ENCODE peak calls at places on chromosomes 3 and 15, in eight cellular contexts. F is ovary, E is fibroblast of lung, P is IMR-90, V is right cardiac atrium, K is Panc1, A is GM23248, T is neuronal stem cell. D is an unnamed sample.

GRCh38 chr3:140580746-140581145 is 97.1 kb upstream of the TRIM42 start:
- DNase-seq in E (no peak), P (no peak), V (no peak), A (peak), F (no peak), K (no peak), T (no peak), D (no peak)

GRCh38 chr15:101024709-101025108 is 105.6 kb downstream of the LRRK1 start:
- DNase-seq in E (no peak), F (no peak), K (no peak), P (no peak), T (no peak), A (no peak), V (no peak), D (peak)

GRCh38 chr3:9770276-9770812 is 597 bp upstream of the CAMK1 start:
- DNase-seq in P (no peak), F (peak), A (no peak), E (peak), K (no peak), T (no peak), V (peak), D (peak)

GRCh38 chr3:61227799-61228198 is 23.5 kb downstream of the FHIT start:
- DNase-seq in T (no peak), P (no peak), K (no peak), A (no peak), E (peak), V (no peak), F (no peak), D (no peak)

GRCh38 chr3:4334548-4334947 is 31.4 kb downstream of the SETMAR start:
- DNase-seq in V (no peak), F (no peak), P (no peak), T (no peak), K (no peak), A (peak), E (no peak), D (no peak)

GRCh38 chr3:194871143-194871863 is 185.6 kb downstream of the FAM43A start:
- DNase-seq in A (peak), E (peak), F (peak), V (peak), P (peak), T (no peak), K (no peak), D (peak)

GRCh38 chr3:188687389-188687788 is 484.4 kb upstream of the TPRG1 start:
- DNase-seq in A (peak), E (peak), F (no peak), K (no peak), T (no peak), P (peak), V (no peak), D (no peak)

GRCh38 chr15:58427987-58428386 is 3.8 kb upstream of the LIPC start:
- DNase-seq in P (no peak), K (no peak), A (no peak), V (no peak), T (no peak), F (no peak), E (no peak), D (no peak)

GRCh38 chr15:55348281-55348778 is 29.3 kb downstream of the PIGB start:
- DNase-seq in E (no peak), P (no peak), A (no peak), V (no peak), T (no peak), K (no peak), F (no peak), D (no peak)

GRCh38 chr3:8975081-8976020 is 12.1 kb upstream of the RAD18 start:
- DNase-seq in K (no peak), F (no peak), P (no peak), V (no peak), A (no peak), T (no peak), E (no peak), D (no peak)

GRCh38 chr15:98160236-98160635 is 199.7 kb downstream of the ARRDC4 start:
- DNase-seq in T (no peak), V (no peak), P (no peak), K (no peak), A (no peak), E (no peak), F (no peak), D (no peak)

GRCh38 chr3:186298876-186299275 is 63.2 kb downstream of the DGKG start:
- DNase-seq in T (no peak), K (no peak), A (peak), E (no peak), F (no peak), P (no peak), V (no peak), D (no peak)

GRCh38 chr15:33091983-33092688 is 102.4 kb downstream of the FMN1 start:
- DNase-seq in V (no peak), E (peak), F (no peak), T (no peak), K (no peak), A (no peak), P (peak), D (peak)

GRCh38 chr15:33089878-33090757 is 104.4 kb downstream of the FMN1 start:
- DNase-seq in K (no peak), A (peak), P (peak), E (peak), T (no peak), V (no peak), F (no peak), D (peak)

GRCh38 chr15:33096134-33096533 is 98.4 kb downstream of the FMN1 start:
- DNase-seq in V (no peak), P (no peak), E (no peak), A (no peak), T (no peak), F (no peak), K (no peak), D (no peak)

GRCh38 chr15:33094336-33094735 is 100.2 kb downstream of the FMN1 start:
- DNase-seq in P (peak), V (no peak), E (peak), F (no peak), A (peak), K (no peak), T (no peak), D (no peak)

DNA sequence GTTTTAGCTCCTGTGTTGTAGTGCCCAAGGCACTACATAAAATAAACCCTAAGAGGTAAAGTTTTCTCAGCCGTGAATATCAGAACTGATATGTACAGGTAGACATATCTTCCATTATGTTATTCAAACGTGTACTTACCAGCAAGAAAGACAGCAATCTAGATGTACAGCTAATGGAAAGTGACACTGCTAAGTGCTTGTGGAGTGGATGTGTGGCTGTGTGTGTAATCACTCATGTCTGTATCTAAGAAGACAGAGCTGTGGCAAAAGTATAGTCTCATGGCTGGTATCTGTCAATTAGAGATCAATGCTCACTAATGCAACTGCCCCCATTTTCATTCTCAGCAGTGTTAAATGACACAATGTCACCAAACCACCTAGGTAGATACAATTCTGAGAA is 101.3 kb downstream of the FMN1 start:
- DNase-seq in K (no peak), E (no peak), V (no peak), F (no peak), A (no peak), T (no peak), P (no peak), D (no peak)
- H3K27ac ChIP-seq in K (no peak), E (peak), V (no peak), F (no peak), A (no peak), T (no peak), P (peak), D (no peak)

DNA sequence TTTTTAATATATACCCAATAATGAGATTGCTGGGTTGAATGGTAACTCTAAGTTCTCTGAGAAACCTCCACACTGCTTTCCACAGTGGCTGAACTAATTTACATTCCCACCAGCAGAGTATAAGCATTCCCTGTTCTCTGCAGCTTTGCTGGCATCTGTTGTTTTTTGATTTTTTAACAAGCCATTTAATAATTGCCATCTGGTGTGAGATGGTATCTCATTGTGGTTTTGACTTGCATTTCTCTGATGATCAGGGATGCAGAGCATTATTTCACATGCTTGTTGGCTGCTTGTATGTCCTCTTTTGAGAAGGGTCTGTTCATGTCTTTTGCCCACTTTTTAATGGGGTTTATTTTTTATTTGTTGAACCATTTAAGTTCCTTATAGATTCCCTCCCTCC is 75.0 kb upstream of the EPHB3 start:
- DNase-seq in P (no peak), A (no peak), V (no peak), F (no peak), K (no peak), T (no peak), E (no peak), D (no peak)
- H3K27ac ChIP-seq in P (no peak), A (no peak), V (no peak), F (no peak), K (no peak), T (no peak), E (no peak), D (no peak)

GRCh38 chr15:31390777-31391486 is 64.3 kb downstream of the KLF13 start:
- DNase-seq in A (no peak), F (peak), P (no peak), K (no peak), V (peak), E (no peak), T (no peak), D (no peak)
- H3K27ac ChIP-seq in A (no peak), F (no peak), P (no peak), K (no peak), V (peak), E (no peak), T (no peak), D (peak)

GRCh38 chr3:119205685-119206084 is 32.3 kb downstream of the UPK1B start:
- DNase-seq in V (no peak), P (no peak), E (no peak), K (no peak), F (no peak), T (no peak), A (no peak), D (no peak)
- H3K27ac ChIP-seq in V (no peak), P (peak), E (no peak), K (no peak), F (no peak), T (no peak), A (no peak), D (no peak)

DNA sequence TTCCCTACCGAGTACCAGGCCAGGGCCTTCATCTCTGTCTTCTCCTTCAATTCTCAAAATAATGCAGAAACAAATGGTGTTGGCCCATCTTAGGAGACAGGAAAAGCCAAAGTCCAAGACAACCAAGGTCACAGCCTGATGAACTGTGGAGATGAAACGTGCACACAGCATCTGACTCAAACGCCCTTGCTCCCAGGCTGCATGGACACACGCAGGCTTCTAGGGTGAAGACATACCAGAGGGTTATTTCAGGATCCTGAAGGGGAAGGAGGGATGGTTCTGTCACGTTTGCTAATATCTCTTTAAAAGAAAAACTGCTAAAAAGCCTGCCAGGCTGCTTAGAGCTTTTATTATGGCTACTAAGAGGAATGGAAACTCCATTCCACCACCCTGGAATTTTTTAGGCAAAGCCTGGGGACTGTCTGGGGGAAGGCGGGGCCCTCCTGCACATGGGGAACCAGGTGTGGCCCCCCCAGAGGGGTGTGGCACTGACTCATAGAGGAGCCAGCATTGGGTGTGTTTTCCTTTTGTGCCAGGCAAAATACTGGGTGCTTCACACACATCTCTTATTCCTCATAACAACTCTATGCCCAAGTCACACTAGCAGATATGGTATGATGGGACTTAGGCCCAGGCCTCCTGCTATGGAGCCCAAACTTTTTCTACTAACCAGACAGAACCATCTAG is 62.9 kb downstream of the UMPS start:
- DNase-seq in A (peak), E (no peak), V (no peak), T (no peak), P (no peak), K (no peak), F (no peak), D (no peak)
- H3K27ac ChIP-seq in A (peak), E (peak), V (peak), T (no peak), P (no peak), K (no peak), F (no peak), D (no peak)

GRCh38 chr3:125085166-125085565 is 29.4 kb upstream of the HEG1 start:
- DNase-seq in P (no peak), V (no peak), A (no peak), F (no peak), K (no peak), T (no peak), E (no peak), D (no peak)

GRCh38 chr3:125090649-125091048 is 34.9 kb upstream of the HEG1 start:
- DNase-seq in A (no peak), K (no peak), P (no peak), T (no peak), V (no peak), E (no peak), F (no peak), D (no peak)

GRCh38 chr3:125083776-125084175 is 28.0 kb upstream of the HEG1 start:
- DNase-seq in V (no peak), E (peak), F (no peak), A (peak), P (no peak), T (no peak), K (no peak), D (no peak)

DNA sequence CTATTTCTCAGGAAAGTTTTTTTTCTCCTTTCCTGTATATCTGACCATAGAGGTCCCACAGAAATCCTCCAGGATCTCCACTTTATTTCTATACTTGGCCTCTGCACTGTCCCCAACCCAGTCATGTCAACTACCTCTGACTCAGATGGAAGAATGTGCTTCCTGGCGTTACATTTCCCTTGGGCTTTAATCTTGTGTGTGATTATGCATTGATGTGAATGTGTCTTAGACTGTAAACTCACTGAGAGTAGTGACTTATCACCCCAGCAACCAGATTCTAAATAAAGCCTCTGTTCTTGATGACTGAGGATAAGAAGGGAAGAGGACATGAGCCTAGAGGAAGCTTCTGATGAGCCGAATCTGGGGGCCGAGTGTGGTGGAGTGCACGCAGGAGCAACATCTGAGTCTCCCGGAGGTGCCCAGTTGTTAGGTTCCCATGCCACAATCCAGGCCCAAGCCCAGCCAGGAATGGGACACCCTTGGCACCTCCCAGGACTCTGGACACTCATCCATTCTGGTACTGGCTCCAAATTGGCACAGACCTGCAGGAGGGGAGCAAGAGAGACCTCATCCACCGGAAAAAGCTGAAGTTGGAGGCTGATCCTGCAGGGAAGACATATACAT is 32.1 kb upstream of the HEG1 start:
- DNase-seq in P (peak), F (no peak), E (no peak), V (no peak), T (no peak), K (no peak), A (peak), D (no peak)
- H3K27ac ChIP-seq in P (peak), F (no peak), E (peak), V (peak), T (no peak), K (peak), A (peak), D (no peak)

D was measured in transverse colon.